ENCODE peak calls at places on chromosomes 1 and 21, in eight cellular contexts. R, Q, S, N, P, X, F and C are unnamed samples.

GRCh38 chr1:186643600-186643999 is 36.6 kb downstream of the PTGS2 start:
- DNase-seq in R (no peak), Q (no peak), S (no peak), N (no peak), P (no peak), X (no peak), F (no peak), C (no peak)

GRCh38 chr21:38806942-38807284 is 1.2 kb downstream of the ETS2 start:
- DNase-seq in R (no peak), Q (no peak), S (no peak), N (no peak), P (peak), X (no peak), F (no peak), C (no peak)

GRCh38 chr1:30758785-30759380 is 1.3 kb upstream of the LAPTM5 start:
- DNase-seq in R (no peak), Q (no peak), S (no peak), N (peak), P (no peak), X (no peak), F (peak), C (no peak)

GRCh38 chr1:151799179-151800022 is 5.8 kb downstream of the LINGO4 start:
- DNase-seq in R (no peak), Q (peak), S (no peak), N (no peak), P (no peak), X (no peak), F (no peak), C (no peak)

GRCh38 chr1:20846461-20847374 is 59.6 kb upstream of the HP1BP3 start:
- DNase-seq in R (no peak), Q (no peak), S (no peak), N (no peak), P (no peak), X (no peak), F (no peak), C (no peak)

GRCh38 chr1:201184734-201185453 is 5.7 kb upstream of the IGFN1 start:
- DNase-seq in R (no peak), Q (peak), S (no peak), N (peak), P (peak), X (no peak), F (peak), C (no peak)

GRCh38 chr1:151639466-151639865 is 27.6 kb downstream of the SNX27 start:
- DNase-seq in R (no peak), Q (no peak), S (no peak), N (no peak), P (no peak), X (no peak), F (no peak), C (no peak)

GRCh38 chr1:15950763-15951295 is 25.1 kb downstream of the ZBTB17 start:
- DNase-seq in R (no peak), Q (no peak), S (no peak), N (peak), P (no peak), X (peak), F (peak), C (no peak)

GRCh38 chr1:247212914-247213617 is 41.2 kb upstream of the ZNF124 start:
- DNase-seq in R (no peak), Q (no peak), S (no peak), N (no peak), P (no peak), X (no peak), F (no peak), C (no peak)

GRCh38 chr1:115988953-115989352 is 12.6 kb downstream of the SLC22A15 start:
- DNase-seq in R (no peak), Q (no peak), S (no peak), N (no peak), P (no peak), X (no peak), F (no peak), C (no peak)

GRCh38 chr1:44603718-44604117 is 70.6 kb downstream of the TMEM53 start:
- DNase-seq in R (no peak), Q (no peak), S (no peak), N (no peak), P (peak), X (no peak), F (no peak), C (no peak)